ENCODE peak calls at places on chromosomes 12 and 14, in eight cellular contexts. One of them, this sample, is unnamed.
A peak's percentile ranks its signal among the peaks of the same experiment; 100 is the strongest.

GRCh38 chr12:77382096-77382742 is 316.9 kb upstream of the E2F7 start:
- DNase-seq in CD8-positive, alpha-beta T cell: no peak
- DNase-seq in RWPE1: no peak
- DNase-seq in stomach: no peak
- DNase-seq in sigmoid colon: no peak
- DNase-seq in A549: no peak
- DNase-seq in neural progenitor cell: no peak
- DNase-seq in endothelial cell: no peak
- DNase-seq in this sample: peak; percentile 37

GRCh38 chr12:89980236-89980635 is 271.6 kb upstream of the ATP2B1 start:
- DNase-seq in CD8-positive, alpha-beta T cell: no peak
- DNase-seq in RWPE1: peak; percentile 8
- DNase-seq in stomach: no peak
- DNase-seq in sigmoid colon: no peak
- DNase-seq in A549: no peak
- DNase-seq in neural progenitor cell: no peak
- DNase-seq in endothelial cell: no peak
- DNase-seq in this sample: peak; percentile 49

GRCh38 chr14:102424923-102425322 is 62.2 kb downstream of the TECPR2 start:
- DNase-seq in CD8-positive, alpha-beta T cell: no peak
- DNase-seq in RWPE1: no peak
- DNase-seq in stomach: no peak
- DNase-seq in sigmoid colon: peak; percentile 46
- DNase-seq in A549: no peak
- DNase-seq in neural progenitor cell: no peak
- DNase-seq in endothelial cell: no peak
- DNase-seq in this sample: no peak

GRCh38 chr14:61034416-61035100 is 53.5 kb downstream of the SLC38A6 start:
- DNase-seq in CD8-positive, alpha-beta T cell: no peak
- DNase-seq in RWPE1: no peak
- DNase-seq in stomach: no peak
- DNase-seq in sigmoid colon: no peak
- DNase-seq in A549: no peak
- DNase-seq in neural progenitor cell: no peak
- DNase-seq in endothelial cell: no peak
- DNase-seq in this sample: peak; percentile 29

GRCh38 chr14:92677087-92677668 is 71.2 kb downstream of the LGMN start:
- DNase-seq in CD8-positive, alpha-beta T cell: no peak
- DNase-seq in RWPE1: no peak
- DNase-seq in stomach: no peak
- DNase-seq in sigmoid colon: peak; percentile 62
- DNase-seq in A549: no peak
- DNase-seq in neural progenitor cell: no peak
- DNase-seq in endothelial cell: no peak
- DNase-seq in this sample: no peak

GRCh38 chr12:16609140-16609539 is 3.2 kb upstream of the LMO3 start:
- DNase-seq in CD8-positive, alpha-beta T cell: no peak
- DNase-seq in RWPE1: no peak
- DNase-seq in stomach: no peak
- DNase-seq in sigmoid colon: no peak
- DNase-seq in A549: no peak
- DNase-seq in neural progenitor cell: no peak
- DNase-seq in endothelial cell: no peak
- DNase-seq in this sample: no peak

GRCh38 chr12:110135012-110135411 is 10.9 kb downstream of the IFT81 start:
- DNase-seq in CD8-positive, alpha-beta T cell: no peak
- DNase-seq in RWPE1: no peak
- DNase-seq in stomach: no peak
- DNase-seq in sigmoid colon: no peak
- DNase-seq in A549: no peak
- DNase-seq in neural progenitor cell: no peak
- DNase-seq in endothelial cell: no peak
- DNase-seq in this sample: peak; percentile 32

GRCh38 chr12:45469902-45470301 is 254.0 kb downstream of the ANO6 start:
- DNase-seq in CD8-positive, alpha-beta T cell: no peak
- DNase-seq in RWPE1: no peak
- DNase-seq in stomach: no peak
- DNase-seq in sigmoid colon: no peak
- DNase-seq in A549: no peak
- DNase-seq in neural progenitor cell: no peak
- DNase-seq in endothelial cell: no peak
- DNase-seq in this sample: no peak

GRCh38 chr12:51994539-51994820 is 12.3 kb upstream of the TAMALIN start:
- DNase-seq in CD8-positive, alpha-beta T cell: no peak
- DNase-seq in RWPE1: no peak
- DNase-seq in stomach: no peak
- DNase-seq in sigmoid colon: no peak
- DNase-seq in A549: no peak
- DNase-seq in neural progenitor cell: no peak
- DNase-seq in endothelial cell: no peak
- DNase-seq in this sample: no peak

GRCh38 chr12:26777236-26777635 is 55.8 kb downstream of the ITPR2 start:
- DNase-seq in CD8-positive, alpha-beta T cell: no peak
- DNase-seq in RWPE1: no peak
- DNase-seq in stomach: no peak
- DNase-seq in sigmoid colon: no peak
- DNase-seq in A549: no peak
- DNase-seq in neural progenitor cell: no peak
- DNase-seq in endothelial cell: no peak
- DNase-seq in this sample: no peak

GRCh38 chr14:101167428-101167827 is 263.9 kb upstream of the RTL1 start:
- DNase-seq in CD8-positive, alpha-beta T cell: no peak
- DNase-seq in RWPE1: no peak
- DNase-seq in stomach: no peak
- DNase-seq in sigmoid colon: no peak
- DNase-seq in A549: no peak
- DNase-seq in neural progenitor cell: no peak
- DNase-seq in endothelial cell: no peak
- DNase-seq in this sample: no peak

GRCh38 chr12:46516933-46517578 is 144.5 kb upstream of the SLC38A2 start:
- DNase-seq in CD8-positive, alpha-beta T cell: no peak
- DNase-seq in RWPE1: no peak
- DNase-seq in stomach: no peak
- DNase-seq in sigmoid colon: no peak
- DNase-seq in A549: no peak
- DNase-seq in neural progenitor cell: no peak
- DNase-seq in endothelial cell: no peak
- DNase-seq in this sample: peak; percentile 17

GRCh38 chr14:104117341-104118005 is 20.9 kb upstream of the KIF26A start:
- DNase-seq in CD8-positive, alpha-beta T cell: no peak
- DNase-seq in RWPE1: no peak
- DNase-seq in stomach: peak; percentile 35
- DNase-seq in sigmoid colon: no peak
- DNase-seq in A549: no peak
- DNase-seq in neural progenitor cell: peak; percentile 44
- DNase-seq in endothelial cell: no peak
- DNase-seq in this sample: no peak

GRCh38 chr14:97706814-97707213 is 909.6 kb downstream of the VRK1 start:
- DNase-seq in CD8-positive, alpha-beta T cell: no peak
- DNase-seq in RWPE1: no peak
- DNase-seq in stomach: no peak
- DNase-seq in sigmoid colon: no peak
- DNase-seq in A549: no peak
- DNase-seq in neural progenitor cell: no peak
- DNase-seq in endothelial cell: no peak
- DNase-seq in this sample: no peak

GRCh38 chr12:56271031-56271430 is 4.3 kb downstream of the COQ10A start:
- DNase-seq in CD8-positive, alpha-beta T cell: no peak
- DNase-seq in RWPE1: no peak
- DNase-seq in stomach: no peak
- DNase-seq in sigmoid colon: no peak
- DNase-seq in A549: peak; percentile 50
- DNase-seq in neural progenitor cell: peak; percentile 52
- DNase-seq in endothelial cell: no peak
- DNase-seq in this sample: peak; percentile 54
- TF ChIP-seq CTCF in CD8-positive, alpha-beta T cell: no peak
- TF ChIP-seq CTCF in RWPE1: no peak
- TF ChIP-seq CTCF in stomach: no peak
- TF ChIP-seq CTCF in sigmoid colon: no peak
- TF ChIP-seq CTCF in A549: peak; percentile 59
- TF ChIP-seq CTCF in neural progenitor cell: peak; percentile 57
- TF ChIP-seq CTCF in endothelial cell: no peak
- TF ChIP-seq CTCF in this sample: peak; percentile 58

GRCh38 chr12:131606218-131606899 is 104.5 kb upstream of the SFSWAP start:
- DNase-seq in CD8-positive, alpha-beta T cell: no peak
- DNase-seq in RWPE1: no peak
- DNase-seq in stomach: no peak
- DNase-seq in sigmoid colon: no peak
- DNase-seq in A549: no peak
- DNase-seq in neural progenitor cell: no peak
- DNase-seq in endothelial cell: no peak
- DNase-seq in this sample: no peak

GRCh38 chr12:131603106-131604033 is 107.5 kb upstream of the SFSWAP start:
- DNase-seq in CD8-positive, alpha-beta T cell: no peak
- DNase-seq in RWPE1: no peak
- DNase-seq in stomach: no peak
- DNase-seq in sigmoid colon: no peak
- DNase-seq in A549: no peak
- DNase-seq in neural progenitor cell: no peak
- DNase-seq in endothelial cell: no peak
- DNase-seq in this sample: no peak

GRCh38 chr12:131605304-131605829 is 105.5 kb upstream of the SFSWAP start:
- DNase-seq in CD8-positive, alpha-beta T cell: no peak
- DNase-seq in RWPE1: no peak
- DNase-seq in stomach: no peak
- DNase-seq in sigmoid colon: no peak
- DNase-seq in A549: no peak
- DNase-seq in neural progenitor cell: no peak
- DNase-seq in endothelial cell: no peak
- DNase-seq in this sample: no peak

GRCh38 chr12:131604859-131605258 is 106.0 kb upstream of the SFSWAP start:
- DNase-seq in CD8-positive, alpha-beta T cell: no peak
- DNase-seq in RWPE1: no peak
- DNase-seq in stomach: no peak
- DNase-seq in sigmoid colon: no peak
- DNase-seq in A549: no peak
- DNase-seq in neural progenitor cell: no peak
- DNase-seq in endothelial cell: no peak
- DNase-seq in this sample: no peak

DNA sequence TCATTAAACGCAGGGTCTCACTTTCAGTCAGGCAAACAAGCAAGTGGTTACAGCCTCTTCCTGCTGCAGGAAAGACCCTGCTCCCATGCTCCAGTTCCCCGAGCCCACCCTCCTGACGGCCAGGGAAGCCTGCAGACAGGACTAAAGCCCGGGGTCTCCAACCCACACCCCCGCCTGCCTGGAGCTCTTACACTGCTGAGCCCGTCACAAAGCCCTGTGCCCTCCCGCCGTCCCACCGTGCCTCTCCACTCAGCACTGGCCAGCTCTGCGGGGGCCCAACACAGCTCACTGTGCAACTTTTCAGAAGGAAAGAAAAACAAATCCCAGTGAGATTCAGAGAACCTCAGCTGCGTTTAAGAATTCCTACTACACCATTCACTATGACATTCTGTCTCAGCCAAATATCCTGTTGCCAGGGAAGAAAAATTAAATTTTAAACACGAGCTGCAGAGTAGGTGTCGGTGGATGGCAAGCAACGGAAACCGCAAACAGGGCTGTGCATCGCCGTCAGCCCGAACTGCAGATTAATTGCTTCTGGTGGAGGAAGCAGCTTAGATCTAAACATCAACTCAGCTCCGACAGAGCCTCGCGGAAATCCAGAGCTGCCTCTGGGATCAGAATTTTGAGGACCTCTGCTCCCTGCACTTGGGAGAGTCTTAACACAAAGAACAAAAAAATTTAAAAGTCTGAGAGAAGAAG is 106.6 kb upstream of the SFSWAP start:
- DNase-seq in CD8-positive, alpha-beta T cell: peak; percentile 20
- DNase-seq in RWPE1: no peak
- DNase-seq in stomach: no peak
- DNase-seq in sigmoid colon: no peak
- DNase-seq in A549: no peak
- DNase-seq in neural progenitor cell: peak; percentile 65
- DNase-seq in endothelial cell: no peak
- DNase-seq in this sample: no peak
- TF ChIP-seq CTCF in CD8-positive, alpha-beta T cell: no peak
- TF ChIP-seq CTCF in RWPE1: no peak
- TF ChIP-seq CTCF in stomach: no peak
- TF ChIP-seq CTCF in sigmoid colon: no peak
- TF ChIP-seq CTCF in A549: no peak
- TF ChIP-seq CTCF in neural progenitor cell: no peak
- TF ChIP-seq CTCF in endothelial cell: no peak
- TF ChIP-seq CTCF in this sample: no peak

GRCh38 chr12:124820199-124820598 is 43.5 kb downstream of the SCARB1 start:
- DNase-seq in CD8-positive, alpha-beta T cell: no peak
- DNase-seq in RWPE1: no peak
- DNase-seq in stomach: no peak
- DNase-seq in sigmoid colon: no peak
- DNase-seq in A549: no peak
- DNase-seq in neural progenitor cell: no peak
- DNase-seq in endothelial cell: no peak
- DNase-seq in this sample: no peak

GRCh38 chr12:124819525-124819924 is 44.1 kb downstream of the SCARB1 start:
- DNase-seq in CD8-positive, alpha-beta T cell: no peak
- DNase-seq in RWPE1: no peak
- DNase-seq in stomach: no peak
- DNase-seq in sigmoid colon: no peak
- DNase-seq in A549: no peak
- DNase-seq in neural progenitor cell: no peak
- DNase-seq in endothelial cell: no peak
- DNase-seq in this sample: no peak

GRCh38 chr12:124822218-124822617 is 41.4 kb downstream of the SCARB1 start:
- DNase-seq in CD8-positive, alpha-beta T cell: no peak
- DNase-seq in RWPE1: no peak
- DNase-seq in stomach: no peak
- DNase-seq in sigmoid colon: no peak
- DNase-seq in A549: no peak
- DNase-seq in neural progenitor cell: no peak
- DNase-seq in endothelial cell: no peak
- DNase-seq in this sample: no peak

GRCh38 chr12:124823272-124823970 is 40.2 kb downstream of the SCARB1 start:
- DNase-seq in CD8-positive, alpha-beta T cell: no peak
- DNase-seq in RWPE1: no peak
- DNase-seq in stomach: no peak
- DNase-seq in sigmoid colon: no peak
- DNase-seq in A549: no peak
- DNase-seq in neural progenitor cell: no peak
- DNase-seq in endothelial cell: no peak
- DNase-seq in this sample: no peak

GRCh38 chr12:124821252-124822200 is 42.1 kb downstream of the SCARB1 start:
- DNase-seq in CD8-positive, alpha-beta T cell: no peak
- DNase-seq in RWPE1: no peak
- DNase-seq in stomach: no peak
- DNase-seq in sigmoid colon: no peak
- DNase-seq in A549: no peak
- DNase-seq in neural progenitor cell: no peak
- DNase-seq in endothelial cell: no peak
- DNase-seq in this sample: no peak
- TF ChIP-seq CTCF in CD8-positive, alpha-beta T cell: no peak
- TF ChIP-seq CTCF in RWPE1: no peak
- TF ChIP-seq CTCF in stomach: no peak
- TF ChIP-seq CTCF in sigmoid colon: no peak
- TF ChIP-seq CTCF in A549: no peak
- TF ChIP-seq CTCF in neural progenitor cell: no peak
- TF ChIP-seq CTCF in endothelial cell: no peak
- TF ChIP-seq CTCF in this sample: no peak

DNA sequence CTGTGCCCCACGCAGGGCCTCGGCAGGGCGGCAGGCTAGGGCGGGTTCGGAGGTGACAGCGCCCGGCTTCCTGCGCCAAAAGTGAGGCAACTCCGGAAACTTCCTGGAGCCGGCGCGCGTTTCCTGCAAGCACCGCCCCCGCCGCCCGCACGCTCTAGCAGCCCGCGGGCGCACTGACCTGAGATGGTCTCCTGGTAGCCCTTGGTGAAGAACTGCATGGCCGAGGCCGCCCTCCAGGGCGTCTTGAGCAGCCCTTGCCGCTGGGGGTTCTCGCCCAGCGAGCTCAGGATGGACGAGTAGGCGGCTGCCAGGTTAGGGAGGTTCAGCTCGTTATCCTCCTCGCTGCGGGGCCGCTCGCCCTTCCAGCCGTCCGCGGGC is 494 bp downstream of the GCH1 start:
- DNase-seq in CD8-positive, alpha-beta T cell: peak; percentile 53
- DNase-seq in RWPE1: peak; percentile 34
- DNase-seq in stomach: peak; percentile 82
- DNase-seq in sigmoid colon: peak; percentile 87
- DNase-seq in A549: peak; percentile 35
- DNase-seq in neural progenitor cell: peak; percentile 77
- DNase-seq in endothelial cell: peak; percentile 77
- DNase-seq in this sample: peak; percentile 68
- TF ChIP-seq CTCF in CD8-positive, alpha-beta T cell: no peak
- TF ChIP-seq CTCF in RWPE1: no peak
- TF ChIP-seq CTCF in stomach: no peak
- TF ChIP-seq CTCF in sigmoid colon: peak; percentile 3
- TF ChIP-seq CTCF in A549: no peak
- TF ChIP-seq CTCF in neural progenitor cell: no peak
- TF ChIP-seq CTCF in endothelial cell: no peak
- TF ChIP-seq CTCF in this sample: no peak